ENCODE peak calls at places on chromosomes 4 and X, in six cellular contexts. One of them, this sample, is unnamed. For H3K9me3, the result is how much of the 10 kb centered on the place peaks cover.

GRCh38 chr4:140186651-140187315 is 32.8 kb upstream of the MAML3 start:
- DNase-seq in spleen: no peak
- DNase-seq in ovary: peak
- DNase-seq in AG04450: peak
- DNase-seq in sigmoid colon: peak
- DNase-seq in right lobe of liver: no peak
- DNase-seq in this sample: no peak

GRCh38 chrX:997631-998137 is 214.8 kb downstream of the CRLF2 start:
- DNase-seq in spleen: peak
- DNase-seq in ovary: no peak
- DNase-seq in AG04450: no peak
- DNase-seq in sigmoid colon: no peak
- DNase-seq in right lobe of liver: no peak
- DNase-seq in this sample: no peak

GRCh38 chr4:145496292-145496691 is 14.6 kb downstream of the SMAD1 start:
- DNase-seq in spleen: no peak
- DNase-seq in ovary: no peak
- DNase-seq in AG04450: no peak
- DNase-seq in sigmoid colon: no peak
- DNase-seq in right lobe of liver: no peak
- DNase-seq in this sample: no peak

GRCh38 chr4:109465065-109465464 is 31.4 kb downstream of the SEC24B start:
- DNase-seq in spleen: no peak
- DNase-seq in ovary: no peak
- DNase-seq in AG04450: no peak
- DNase-seq in sigmoid colon: no peak
- DNase-seq in right lobe of liver: no peak
- DNase-seq in this sample: peak

GRCh38 chr4:24172406-24172805 is 282.6 kb upstream of the PPARGC1A start:
- DNase-seq in spleen: no peak
- DNase-seq in ovary: no peak
- DNase-seq in AG04450: no peak
- DNase-seq in sigmoid colon: no peak
- DNase-seq in right lobe of liver: no peak
- DNase-seq in this sample: no peak

GRCh38 chrX:50073601-50074000 is 127.2 kb downstream of the AKAP4 start:
- DNase-seq in spleen: no peak
- DNase-seq in ovary: no peak
- DNase-seq in AG04450: no peak
- DNase-seq in sigmoid colon: no peak
- DNase-seq in right lobe of liver: no peak
- DNase-seq in this sample: no peak

GRCh38 chrX:136781180-136781797 is 557 bp upstream of the ARHGEF6 start:
- DNase-seq in spleen: no peak
- DNase-seq in ovary: no peak
- DNase-seq in AG04450: no peak
- DNase-seq in sigmoid colon: no peak
- DNase-seq in right lobe of liver: no peak
- DNase-seq in this sample: no peak

GRCh38 chr4:39410415-39410814 is 3.7 kb downstream of the KLB start:
- DNase-seq in spleen: no peak
- DNase-seq in ovary: no peak
- DNase-seq in AG04450: no peak
- DNase-seq in sigmoid colon: no peak
- DNase-seq in right lobe of liver: no peak
- DNase-seq in this sample: no peak

GRCh38 chrX:43005561-43005960 is 227.6 kb upstream of the PPP1R2C start:
- DNase-seq in spleen: no peak
- DNase-seq in ovary: no peak
- DNase-seq in AG04450: no peak
- DNase-seq in sigmoid colon: no peak
- DNase-seq in right lobe of liver: no peak
- DNase-seq in this sample: no peak

GRCh38 chrX:46838974-46839480 is 2.2 kb downstream of the RP2 start:
- DNase-seq in spleen: no peak
- DNase-seq in ovary: no peak
- DNase-seq in AG04450: no peak
- DNase-seq in sigmoid colon: no peak
- DNase-seq in right lobe of liver: no peak
- DNase-seq in this sample: no peak

GRCh38 chrX:46837543-46838481 is 969 bp downstream of the RP2 start:
- DNase-seq in spleen: no peak
- DNase-seq in ovary: no peak
- DNase-seq in AG04450: no peak
- DNase-seq in sigmoid colon: no peak
- DNase-seq in right lobe of liver: no peak
- DNase-seq in this sample: no peak

GRCh38 chrX:46836701-46837542 is at the start of gene RP2:
- DNase-seq in spleen: peak
- DNase-seq in ovary: peak
- DNase-seq in AG04450: peak
- DNase-seq in sigmoid colon: peak
- DNase-seq in right lobe of liver: peak
- DNase-seq in this sample: peak

GRCh38 chrX:46840946-46841740 is 4.3 kb downstream of the RP2 start:
- DNase-seq in spleen: no peak
- DNase-seq in ovary: no peak
- DNase-seq in AG04450: no peak
- DNase-seq in sigmoid colon: no peak
- DNase-seq in right lobe of liver: no peak
- DNase-seq in this sample: no peak

DNA sequence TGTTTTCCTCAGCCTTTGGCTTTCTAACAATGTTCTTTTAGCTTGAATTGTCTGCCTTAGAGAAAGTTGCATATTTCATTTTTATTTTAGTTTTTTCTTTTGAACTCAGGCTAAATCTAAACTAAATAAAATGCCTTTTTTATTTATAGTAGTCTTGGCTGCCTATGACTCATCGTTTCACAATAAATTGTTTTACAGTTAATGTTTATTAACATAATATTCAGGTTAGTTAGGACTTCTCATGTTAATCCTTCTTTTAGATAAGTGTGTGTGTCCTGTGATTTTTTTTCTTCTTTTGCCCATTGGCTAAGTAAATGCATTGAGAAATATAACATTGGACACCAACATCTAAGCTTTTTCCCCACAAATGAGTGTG is 1.6 kb downstream of the RP2 start:
- DNase-seq in spleen: no peak
- DNase-seq in ovary: no peak
- DNase-seq in AG04450: no peak
- DNase-seq in sigmoid colon: no peak
- DNase-seq in right lobe of liver: no peak
- DNase-seq in this sample: no peak
- H3K27ac ChIP-seq in spleen: peak
- H3K27ac ChIP-seq in ovary: no peak
- H3K27ac ChIP-seq in AG04450: no peak
- H3K27ac ChIP-seq in sigmoid colon: peak
- H3K27ac ChIP-seq in right lobe of liver: no peak
- H3K27ac ChIP-seq in this sample: no peak

GRCh38 chr4:205097-205756 is 80.9 kb downstream of the ZNF718 start:
- DNase-seq in spleen: no peak
- DNase-seq in ovary: no peak
- DNase-seq in AG04450: no peak
- DNase-seq in sigmoid colon: no peak
- DNase-seq in right lobe of liver: no peak
- DNase-seq in this sample: peak

GRCh38 chr4:212438-213174 is 88.3 kb downstream of the ZNF718 start:
- DNase-seq in spleen: peak
- DNase-seq in ovary: peak
- DNase-seq in AG04450: peak
- DNase-seq in sigmoid colon: peak
- DNase-seq in right lobe of liver: no peak
- DNase-seq in this sample: peak

GRCh38 chr4:213971-214370 is 89.7 kb downstream of the ZNF718 start:
- DNase-seq in spleen: no peak
- DNase-seq in ovary: no peak
- DNase-seq in AG04450: no peak
- DNase-seq in sigmoid colon: no peak
- DNase-seq in right lobe of liver: no peak
- DNase-seq in this sample: no peak

GRCh38 chr4:206054-206453 is 81.8 kb downstream of the ZNF718 start:
- DNase-seq in spleen: no peak
- DNase-seq in ovary: no peak
- DNase-seq in AG04450: no peak
- DNase-seq in sigmoid colon: no peak
- DNase-seq in right lobe of liver: no peak
- DNase-seq in this sample: no peak

GRCh38 chr4:211033-211511 is 86.8 kb downstream of the ZNF718 start:
- DNase-seq in spleen: no peak
- DNase-seq in ovary: no peak
- DNase-seq in AG04450: no peak
- DNase-seq in sigmoid colon: no peak
- DNase-seq in right lobe of liver: no peak
- DNase-seq in this sample: no peak
- H3K9me3 ChIP-seq in spleen: half or more
- H3K9me3 ChIP-seq in ovary: under half
- H3K9me3 ChIP-seq in AG04450: under half
- H3K9me3 ChIP-seq in sigmoid colon: under half
- H3K9me3 ChIP-seq in right lobe of liver: under half
- H3K9me3 ChIP-seq in this sample: under half

DNA sequence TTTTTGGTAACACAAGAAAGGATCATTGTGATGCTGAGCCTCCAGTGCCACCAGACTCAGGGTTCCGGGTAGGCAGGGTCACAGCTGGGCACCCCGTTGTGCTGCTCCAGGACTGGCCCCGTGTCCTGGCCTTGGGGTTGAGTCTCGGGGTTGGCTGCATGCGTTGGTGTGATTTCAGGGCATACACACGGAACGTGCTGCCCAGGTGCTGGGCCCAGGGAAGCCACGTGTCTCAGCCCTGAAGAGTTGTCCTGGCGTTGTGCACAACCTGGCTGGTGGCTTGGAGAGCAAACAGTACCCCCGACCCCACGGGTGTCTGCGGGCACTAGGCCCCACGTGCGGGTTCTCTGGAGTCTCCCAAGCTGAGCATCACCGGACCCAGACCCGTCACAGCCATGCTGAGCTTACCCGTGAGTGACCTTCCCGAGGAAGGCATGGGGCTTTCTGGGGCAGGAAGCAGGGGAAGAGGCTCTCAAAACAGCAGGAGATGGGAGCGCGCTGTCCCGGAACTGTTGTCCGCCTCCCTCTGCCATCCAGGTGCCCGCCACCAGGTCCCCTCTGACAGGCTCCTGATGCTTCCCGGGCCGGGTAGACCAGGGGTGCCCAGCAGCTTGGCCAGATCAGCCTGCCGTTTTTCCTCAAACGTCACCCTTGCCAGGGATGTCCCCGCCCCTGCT is 66.1 kb upstream of the ENPP6 start:
- DNase-seq in spleen: no peak
- DNase-seq in ovary: no peak
- DNase-seq in AG04450: no peak
- DNase-seq in sigmoid colon: no peak
- DNase-seq in right lobe of liver: no peak
- DNase-seq in this sample: no peak
- H3K4me3 ChIP-seq in spleen: no peak
- H3K4me3 ChIP-seq in ovary: no peak
- H3K4me3 ChIP-seq in AG04450: no peak
- H3K4me3 ChIP-seq in sigmoid colon: no peak
- H3K4me3 ChIP-seq in right lobe of liver: peak
- H3K4me3 ChIP-seq in this sample: no peak

GRCh38 chr4:56757821-56758400 is 63.6 kb downstream of the SPINK2 start:
- DNase-seq in spleen: peak
- DNase-seq in ovary: peak
- DNase-seq in AG04450: peak
- DNase-seq in sigmoid colon: peak
- DNase-seq in right lobe of liver: no peak
- DNase-seq in this sample: no peak
- H3K27ac ChIP-seq in spleen: peak
- H3K27ac ChIP-seq in ovary: no peak
- H3K27ac ChIP-seq in AG04450: peak
- H3K27ac ChIP-seq in sigmoid colon: peak
- H3K27ac ChIP-seq in right lobe of liver: no peak
- H3K27ac ChIP-seq in this sample: no peak

GRCh38 chrX:44975666-44976263 is 102.8 kb downstream of the KDM6A start:
- DNase-seq in spleen: no peak
- DNase-seq in ovary: no peak
- DNase-seq in AG04450: no peak
- DNase-seq in sigmoid colon: no peak
- DNase-seq in right lobe of liver: no peak
- DNase-seq in this sample: no peak
- H3K9me3 ChIP-seq in spleen: under half
- H3K9me3 ChIP-seq in ovary: under half
- H3K9me3 ChIP-seq in AG04450: under half
- H3K9me3 ChIP-seq in sigmoid colon: under half
- H3K9me3 ChIP-seq in right lobe of liver: under half
- H3K9me3 ChIP-seq in this sample: under half

DNA sequence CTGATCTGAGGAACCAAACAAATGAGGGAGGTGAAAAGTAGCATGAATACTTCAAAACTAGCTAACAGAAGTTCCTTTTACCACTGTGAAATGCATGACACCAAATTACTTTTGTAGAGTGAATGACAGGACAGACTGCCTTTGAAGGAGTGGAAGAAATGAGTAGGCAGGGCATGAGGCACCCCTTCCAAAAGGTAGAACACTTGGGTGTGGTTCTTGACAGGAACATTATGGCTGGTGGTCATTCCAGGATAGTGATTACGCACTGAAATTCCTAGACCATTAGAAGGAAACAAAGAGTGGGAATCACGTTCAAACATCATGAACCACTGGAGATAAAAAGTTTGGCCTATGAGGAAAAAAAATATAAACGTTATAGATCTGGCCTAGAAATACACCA is 4.9 kb downstream of the HUWE1 start:
- DNase-seq in spleen: no peak
- DNase-seq in ovary: no peak
- DNase-seq in AG04450: no peak
- DNase-seq in sigmoid colon: no peak
- DNase-seq in right lobe of liver: no peak
- DNase-seq in this sample: no peak
- H3K4me3 ChIP-seq in spleen: no peak
- H3K4me3 ChIP-seq in ovary: no peak
- H3K4me3 ChIP-seq in AG04450: no peak
- H3K4me3 ChIP-seq in sigmoid colon: no peak
- H3K4me3 ChIP-seq in right lobe of liver: no peak
- H3K4me3 ChIP-seq in this sample: no peak

GRCh38 chrX:108199691-108200090 is 108.1 kb downstream of the ATG4A start:
- DNase-seq in spleen: no peak
- DNase-seq in ovary: no peak
- DNase-seq in AG04450: no peak
- DNase-seq in sigmoid colon: no peak
- DNase-seq in right lobe of liver: no peak
- DNase-seq in this sample: no peak

GRCh38 chrX:108203540-108203939 is 112.0 kb downstream of the ATG4A start:
- DNase-seq in spleen: no peak
- DNase-seq in ovary: no peak
- DNase-seq in AG04450: no peak
- DNase-seq in sigmoid colon: no peak
- DNase-seq in right lobe of liver: no peak
- DNase-seq in this sample: no peak

GRCh38 chrX:108198420-108198819 is 106.8 kb downstream of the ATG4A start:
- DNase-seq in spleen: no peak
- DNase-seq in ovary: peak
- DNase-seq in AG04450: no peak
- DNase-seq in sigmoid colon: no peak
- DNase-seq in right lobe of liver: no peak
- DNase-seq in this sample: no peak

GRCh38 chrX:108199041-108199440 is 107.5 kb downstream of the ATG4A start:
- DNase-seq in spleen: no peak
- DNase-seq in ovary: no peak
- DNase-seq in AG04450: no peak
- DNase-seq in sigmoid colon: no peak
- DNase-seq in right lobe of liver: no peak
- DNase-seq in this sample: no peak
- H3K27ac ChIP-seq in spleen: no peak
- H3K27ac ChIP-seq in ovary: no peak
- H3K27ac ChIP-seq in AG04450: no peak
- H3K27ac ChIP-seq in sigmoid colon: no peak
- H3K27ac ChIP-seq in right lobe of liver: no peak
- H3K27ac ChIP-seq in this sample: no peak